ENCODE peak calls at places on chromosome 2, in six cellular contexts. One of them, this sample, is unnamed. For H3K4me1, the result is how much of the 10 kb centered on the place peaks cover.

GRCh38 chr2:219736196-219736595 is 108.8 kb downstream of the SLC4A3 start:
- DNase-seq in endodermal cell: peak
- DNase-seq in stomach: no peak
- DNase-seq in A673: peak
- DNase-seq in colonic mucosa: peak
- DNase-seq in effector memory CD4-positive, alpha-beta T cell: no peak
- DNase-seq in this sample: peak

GRCh38 chr2:152473151-152473857 is 138.3 kb downstream of the FMNL2 start:
- DNase-seq in endodermal cell: no peak
- DNase-seq in stomach: no peak
- DNase-seq in colonic mucosa: no peak
- DNase-seq in A673: no peak
- DNase-seq in effector memory CD4-positive, alpha-beta T cell: no peak
- DNase-seq in this sample: no peak

GRCh38 chr2:26469092-26469710 is 8.7 kb downstream of the OTOF start:
- DNase-seq in effector memory CD4-positive, alpha-beta T cell: no peak
- DNase-seq in A673: peak
- DNase-seq in endodermal cell: peak
- DNase-seq in stomach: peak
- DNase-seq in colonic mucosa: peak
- DNase-seq in this sample: peak

GRCh38 chr2:99662761-99663341 is 173.0 kb upstream of the REV1 start:
- DNase-seq in effector memory CD4-positive, alpha-beta T cell: no peak
- DNase-seq in stomach: no peak
- DNase-seq in colonic mucosa: no peak
- DNase-seq in endodermal cell: no peak
- DNase-seq in A673: peak
- DNase-seq in this sample: no peak

GRCh38 chr2:174914894-174915760 is 90.1 kb downstream of the CHN1 start:
- DNase-seq in A673: peak
- DNase-seq in effector memory CD4-positive, alpha-beta T cell: no peak
- DNase-seq in stomach: peak
- DNase-seq in colonic mucosa: no peak
- DNase-seq in endodermal cell: no peak
- DNase-seq in this sample: no peak

GRCh38 chr2:79619976-79620375 is 107.1 kb downstream of the CTNNA2 start:
- DNase-seq in A673: no peak
- DNase-seq in endodermal cell: no peak
- DNase-seq in stomach: no peak
- DNase-seq in effector memory CD4-positive, alpha-beta T cell: no peak
- DNase-seq in colonic mucosa: no peak
- DNase-seq in this sample: no peak

GRCh38 chr2:193935114-193935513 is 1721.9 kb upstream of the SLC39A10 start:
- DNase-seq in endodermal cell: peak
- DNase-seq in colonic mucosa: no peak
- DNase-seq in effector memory CD4-positive, alpha-beta T cell: no peak
- DNase-seq in A673: no peak
- DNase-seq in stomach: no peak
- DNase-seq in this sample: no peak

GRCh38 chr2:184644685-184645084 is 46.4 kb downstream of the ZNF804A start:
- DNase-seq in effector memory CD4-positive, alpha-beta T cell: no peak
- DNase-seq in A673: peak
- DNase-seq in endodermal cell: no peak
- DNase-seq in stomach: no peak
- DNase-seq in colonic mucosa: no peak
- DNase-seq in this sample: no peak

GRCh38 chr2:160703648-160704585 is 210.3 kb upstream of the RBMS1 start:
- DNase-seq in A673: peak
- DNase-seq in stomach: no peak
- DNase-seq in effector memory CD4-positive, alpha-beta T cell: no peak
- DNase-seq in colonic mucosa: no peak
- DNase-seq in endodermal cell: peak
- DNase-seq in this sample: no peak

GRCh38 chr2:212858496-212858895 is 292.9 kb downstream of the IKZF2 start:
- DNase-seq in A673: no peak
- DNase-seq in effector memory CD4-positive, alpha-beta T cell: no peak
- DNase-seq in colonic mucosa: no peak
- DNase-seq in endodermal cell: no peak
- DNase-seq in stomach: no peak
- DNase-seq in this sample: no peak

GRCh38 chr2:170163666-170164065 is 14.3 kb upstream of the MYO3B start:
- DNase-seq in colonic mucosa: no peak
- DNase-seq in A673: no peak
- DNase-seq in stomach: no peak
- DNase-seq in effector memory CD4-positive, alpha-beta T cell: no peak
- DNase-seq in endodermal cell: no peak
- DNase-seq in this sample: no peak

GRCh38 chr2:239826376-239826775 is 198.8 kb downstream of the NDUFA10 start:
- DNase-seq in stomach: peak
- DNase-seq in endodermal cell: peak
- DNase-seq in A673: no peak
- DNase-seq in effector memory CD4-positive, alpha-beta T cell: no peak
- DNase-seq in colonic mucosa: no peak
- DNase-seq in this sample: no peak

GRCh38 chr2:47891369-47892337 is 14.6 kb downstream of the FBXO11 start:
- DNase-seq in endodermal cell: no peak
- DNase-seq in effector memory CD4-positive, alpha-beta T cell: no peak
- DNase-seq in stomach: no peak
- DNase-seq in A673: no peak
- DNase-seq in colonic mucosa: no peak
- DNase-seq in this sample: no peak

GRCh38 chr2:26757873-26758789 is 6.0 kb upstream of the SLC35F6 start:
- DNase-seq in A673: peak
- DNase-seq in endodermal cell: peak
- DNase-seq in effector memory CD4-positive, alpha-beta T cell: no peak
- DNase-seq in colonic mucosa: peak
- DNase-seq in stomach: peak
- DNase-seq in this sample: peak

GRCh38 chr2:2275451-2275850 is 55.6 kb downstream of the MYT1L start:
- DNase-seq in effector memory CD4-positive, alpha-beta T cell: no peak
- DNase-seq in colonic mucosa: no peak
- DNase-seq in A673: no peak
- DNase-seq in endodermal cell: no peak
- DNase-seq in stomach: no peak
- DNase-seq in this sample: no peak

GRCh38 chr2:48180557-48180956 is 274.3 kb upstream of the FBXO11 start:
- DNase-seq in effector memory CD4-positive, alpha-beta T cell: no peak
- DNase-seq in endodermal cell: no peak
- DNase-seq in stomach: no peak
- DNase-seq in colonic mucosa: no peak
- DNase-seq in A673: no peak
- DNase-seq in this sample: no peak

GRCh38 chr2:208250401-208250800 is 4.5 kb downstream of the IDH1 start:
- DNase-seq in A673: no peak
- DNase-seq in endodermal cell: no peak
- DNase-seq in effector memory CD4-positive, alpha-beta T cell: no peak
- DNase-seq in stomach: no peak
- DNase-seq in colonic mucosa: no peak
- DNase-seq in this sample: no peak

GRCh38 chr2:106140091-106140490 is 54.0 kb downstream of the UXS1 start:
- DNase-seq in endodermal cell: no peak
- DNase-seq in stomach: no peak
- DNase-seq in effector memory CD4-positive, alpha-beta T cell: no peak
- DNase-seq in A673: no peak
- DNase-seq in colonic mucosa: no peak
- DNase-seq in this sample: no peak
- H3K27ac ChIP-seq in endodermal cell: no peak
- H3K27ac ChIP-seq in stomach: peak
- H3K27ac ChIP-seq in effector memory CD4-positive, alpha-beta T cell: peak
- H3K27ac ChIP-seq in A673: no peak
- H3K27ac ChIP-seq in colonic mucosa: no peak
- H3K27ac ChIP-seq in this sample: no peak

GRCh38 chr2:71505086-71505769 is 51.9 kb downstream of the DYSF start:
- DNase-seq in endodermal cell: no peak
- DNase-seq in colonic mucosa: no peak
- DNase-seq in A673: peak
- DNase-seq in stomach: no peak
- DNase-seq in effector memory CD4-positive, alpha-beta T cell: no peak
- DNase-seq in this sample: no peak
- H3K4me1 ChIP-seq in endodermal cell: under half
- H3K4me1 ChIP-seq in colonic mucosa: under half
- H3K4me1 ChIP-seq in A673: under half
- H3K4me1 ChIP-seq in stomach: under half
- H3K4me1 ChIP-seq in effector memory CD4-positive, alpha-beta T cell: under half
- H3K4me1 ChIP-seq in this sample: under half

DNA sequence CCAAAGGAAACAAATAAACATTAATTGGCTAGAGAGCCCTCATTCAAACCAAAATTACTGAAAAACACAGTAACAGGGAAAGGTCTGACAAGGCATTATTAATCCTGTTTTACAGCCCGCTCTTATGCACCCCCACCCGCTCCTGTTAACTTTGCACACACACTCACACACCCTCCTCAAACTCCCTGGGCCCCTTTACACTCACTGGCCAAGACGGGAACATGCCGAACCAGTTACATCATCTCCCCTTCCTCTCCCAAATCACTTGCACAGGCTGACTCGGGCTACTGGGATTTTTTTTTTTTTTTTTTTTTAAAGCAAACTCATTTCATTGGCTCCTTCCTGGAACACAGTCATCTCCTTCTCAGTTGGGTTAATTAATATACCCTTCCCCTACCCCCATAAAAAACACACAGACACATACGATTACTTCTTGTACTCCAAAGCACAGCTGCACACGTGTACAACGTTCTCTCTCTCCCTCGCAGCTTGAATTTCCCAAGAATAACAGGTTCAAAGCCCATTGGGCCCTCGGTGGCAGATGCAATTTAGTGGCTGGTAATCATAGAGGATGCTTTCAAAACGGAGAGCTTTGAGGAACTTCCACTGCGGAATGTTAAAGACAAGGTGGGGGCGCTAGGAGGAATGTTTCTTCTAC is 31.8 kb downstream of the KLF7 start:
- DNase-seq in colonic mucosa: peak
- DNase-seq in stomach: no peak
- DNase-seq in effector memory CD4-positive, alpha-beta T cell: no peak
- DNase-seq in endodermal cell: no peak
- DNase-seq in A673: peak
- DNase-seq in this sample: no peak
- H3K27ac ChIP-seq in colonic mucosa: peak
- H3K27ac ChIP-seq in stomach: peak
- H3K27ac ChIP-seq in effector memory CD4-positive, alpha-beta T cell: no peak
- H3K27ac ChIP-seq in endodermal cell: peak
- H3K27ac ChIP-seq in A673: peak
- H3K27ac ChIP-seq in this sample: no peak

GRCh38 chr2:173028671-173029070 is 47.0 kb upstream of the MAP3K20 start:
- DNase-seq in endodermal cell: no peak
- DNase-seq in stomach: no peak
- DNase-seq in A673: no peak
- DNase-seq in colonic mucosa: no peak
- DNase-seq in effector memory CD4-positive, alpha-beta T cell: no peak
- DNase-seq in this sample: no peak
- H3K4me1 ChIP-seq in endodermal cell: under half
- H3K4me1 ChIP-seq in stomach: under half
- H3K4me1 ChIP-seq in A673: under half
- H3K4me1 ChIP-seq in colonic mucosa: under half
- H3K4me1 ChIP-seq in effector memory CD4-positive, alpha-beta T cell: under half
- H3K4me1 ChIP-seq in this sample: under half

GRCh38 chr2:16665746-16666452 is at the start of gene CYRIA:
- DNase-seq in endodermal cell: peak
- DNase-seq in stomach: peak
- DNase-seq in A673: peak
- DNase-seq in colonic mucosa: peak
- DNase-seq in effector memory CD4-positive, alpha-beta T cell: peak
- DNase-seq in this sample: no peak

GRCh38 chr2:16663121-16663905 is 2.3 kb downstream of the CYRIA start:
- DNase-seq in A673: no peak
- DNase-seq in colonic mucosa: no peak
- DNase-seq in effector memory CD4-positive, alpha-beta T cell: no peak
- DNase-seq in stomach: no peak
- DNase-seq in endodermal cell: peak
- DNase-seq in this sample: no peak

GRCh38 chr2:16666453-16666801 is 793 bp upstream of the CYRIA start:
- DNase-seq in endodermal cell: peak
- DNase-seq in colonic mucosa: no peak
- DNase-seq in effector memory CD4-positive, alpha-beta T cell: no peak
- DNase-seq in A673: peak
- DNase-seq in stomach: no peak
- DNase-seq in this sample: no peak

GRCh38 chr2:16664052-16664731 is 1.4 kb downstream of the CYRIA start:
- DNase-seq in effector memory CD4-positive, alpha-beta T cell: no peak
- DNase-seq in endodermal cell: peak
- DNase-seq in colonic mucosa: peak
- DNase-seq in A673: peak
- DNase-seq in stomach: no peak
- DNase-seq in this sample: no peak

DNA sequence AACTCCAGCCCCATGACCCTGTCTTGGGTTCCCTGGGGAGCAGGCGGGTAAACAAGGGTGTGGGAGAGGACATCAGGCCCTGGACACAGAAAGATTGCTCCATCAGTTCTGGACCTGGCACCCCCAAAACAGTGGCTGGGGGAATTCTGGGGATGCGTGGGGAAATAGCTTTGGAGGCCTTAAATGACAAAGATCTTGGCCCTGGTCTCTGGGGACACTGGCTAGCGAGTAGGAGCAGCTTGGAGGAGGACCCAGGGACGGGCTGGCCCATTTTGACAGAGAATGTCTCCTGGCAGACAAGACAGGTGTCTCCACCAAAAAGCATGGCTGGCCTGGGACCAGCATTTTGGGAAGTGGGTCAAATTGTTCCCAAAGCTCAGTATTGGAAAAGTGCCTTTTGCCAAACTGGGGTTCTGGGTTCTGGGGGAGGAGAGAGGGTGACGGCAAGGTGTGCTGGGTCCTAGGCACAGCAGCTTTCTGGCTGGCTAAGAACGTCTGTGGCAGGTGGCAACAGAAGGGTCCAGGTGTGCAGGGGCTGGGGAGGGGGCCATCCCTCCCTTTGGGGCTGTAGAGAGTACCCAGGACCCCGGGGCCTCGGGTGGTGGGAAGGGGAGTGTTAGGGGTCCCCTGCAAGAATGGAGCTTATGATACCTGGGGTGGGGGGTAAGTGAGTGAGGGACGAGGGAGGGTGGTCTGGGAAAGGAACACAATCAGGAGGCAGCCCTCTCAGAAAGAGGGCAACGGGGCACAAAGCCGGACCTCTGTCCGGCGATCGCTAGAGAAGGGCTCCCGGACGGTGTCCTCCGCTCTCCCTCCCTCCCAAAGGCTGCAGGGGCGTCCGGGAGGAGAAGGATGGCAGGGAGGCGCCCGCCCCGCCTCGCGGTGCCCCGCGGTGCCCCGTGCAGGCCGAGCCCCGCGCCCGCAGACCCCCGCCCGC is 557 bp downstream of the CYRIA start:
- DNase-seq in effector memory CD4-positive, alpha-beta T cell: no peak
- DNase-seq in colonic mucosa: peak
- DNase-seq in stomach: no peak
- DNase-seq in A673: no peak
- DNase-seq in endodermal cell: peak
- DNase-seq in this sample: no peak
- H3K27ac ChIP-seq in effector memory CD4-positive, alpha-beta T cell: no peak
- H3K27ac ChIP-seq in colonic mucosa: peak
- H3K27ac ChIP-seq in stomach: peak
- H3K27ac ChIP-seq in A673: peak
- H3K27ac ChIP-seq in endodermal cell: no peak
- H3K27ac ChIP-seq in this sample: no peak